ENCODE peak calls at places on chromosomes 12 and 14, in ten cellular contexts. One of them, this sample, is unnamed. For H3K9me3 and H3K4me1, the result is how much of the 10 kb centered on the place peaks cover.

GRCh38 chr12:48021485-48022179 is 17.4 kb upstream of the COL2A1 start:
- DNase-seq in Peyer's patch: no peak
- DNase-seq in naive thymus-derived CD4-positive, alpha-beta T cell: no peak
- DNase-seq in CD8-positive, alpha-beta memory T cell: no peak
- DNase-seq in tibial artery: no peak
- DNase-seq in mucosa of descending colon: peak
- DNase-seq in IMR-90: no peak
- DNase-seq in mesenchymal stem cell: no peak
- DNase-seq in adipocyte: no peak
- DNase-seq in psoas muscle: no peak
- DNase-seq in this sample: no peak

GRCh38 chr14:63435838-63436237 is 107.3 kb downstream of the PPP2R5E start:
- DNase-seq in Peyer's patch: peak
- DNase-seq in naive thymus-derived CD4-positive, alpha-beta T cell: no peak
- DNase-seq in CD8-positive, alpha-beta memory T cell: no peak
- DNase-seq in tibial artery: peak
- DNase-seq in mucosa of descending colon: peak
- DNase-seq in IMR-90: peak
- DNase-seq in mesenchymal stem cell: peak
- DNase-seq in adipocyte: peak
- DNase-seq in psoas muscle: peak
- DNase-seq in this sample: peak

GRCh38 chr12:1858456-1858855 is 38.1 kb downstream of the LRTM2 start:
- DNase-seq in Peyer's patch: no peak
- DNase-seq in naive thymus-derived CD4-positive, alpha-beta T cell: no peak
- DNase-seq in CD8-positive, alpha-beta memory T cell: no peak
- DNase-seq in tibial artery: no peak
- DNase-seq in mucosa of descending colon: no peak
- DNase-seq in IMR-90: no peak
- DNase-seq in mesenchymal stem cell: no peak
- DNase-seq in adipocyte: no peak
- DNase-seq in psoas muscle: no peak
- DNase-seq in this sample: no peak

GRCh38 chr12:69633061-69633460 is 22.4 kb upstream of the LRRC10 start:
- DNase-seq in Peyer's patch: no peak
- DNase-seq in naive thymus-derived CD4-positive, alpha-beta T cell: no peak
- DNase-seq in CD8-positive, alpha-beta memory T cell: no peak
- DNase-seq in tibial artery: no peak
- DNase-seq in mucosa of descending colon: no peak
- DNase-seq in IMR-90: no peak
- DNase-seq in mesenchymal stem cell: no peak
- DNase-seq in adipocyte: no peak
- DNase-seq in psoas muscle: no peak
- DNase-seq in this sample: no peak

GRCh38 chr12:76123301-76124212 is 39.1 kb upstream of the NAP1L1 start:
- DNase-seq in Peyer's patch: no peak
- DNase-seq in naive thymus-derived CD4-positive, alpha-beta T cell: no peak
- DNase-seq in CD8-positive, alpha-beta memory T cell: no peak
- DNase-seq in tibial artery: no peak
- DNase-seq in mucosa of descending colon: no peak
- DNase-seq in IMR-90: peak
- DNase-seq in mesenchymal stem cell: peak
- DNase-seq in adipocyte: peak
- DNase-seq in psoas muscle: no peak
- DNase-seq in this sample: no peak

GRCh38 chr14:93972618-93973205 is 3.7 kb downstream of the ASB2 start:
- DNase-seq in Peyer's patch: no peak
- DNase-seq in naive thymus-derived CD4-positive, alpha-beta T cell: no peak
- DNase-seq in CD8-positive, alpha-beta memory T cell: peak
- DNase-seq in tibial artery: no peak
- DNase-seq in mucosa of descending colon: no peak
- DNase-seq in IMR-90: no peak
- DNase-seq in mesenchymal stem cell: no peak
- DNase-seq in adipocyte: no peak
- DNase-seq in psoas muscle: no peak
- DNase-seq in this sample: no peak

GRCh38 chr12:131093971-131094830 is 140.5 kb downstream of the ADGRD1 start:
- DNase-seq in Peyer's patch: no peak
- DNase-seq in naive thymus-derived CD4-positive, alpha-beta T cell: no peak
- DNase-seq in CD8-positive, alpha-beta memory T cell: peak
- DNase-seq in tibial artery: peak
- DNase-seq in mucosa of descending colon: no peak
- DNase-seq in IMR-90: no peak
- DNase-seq in mesenchymal stem cell: no peak
- DNase-seq in adipocyte: no peak
- DNase-seq in psoas muscle: no peak
- DNase-seq in this sample: no peak

GRCh38 chr14:22882529-22883190 is 362 bp upstream of the REM2 start:
- DNase-seq in Peyer's patch: no peak
- DNase-seq in naive thymus-derived CD4-positive, alpha-beta T cell: peak
- DNase-seq in CD8-positive, alpha-beta memory T cell: peak
- DNase-seq in tibial artery: no peak
- DNase-seq in mucosa of descending colon: peak
- DNase-seq in IMR-90: peak
- DNase-seq in mesenchymal stem cell: peak
- DNase-seq in adipocyte: no peak
- DNase-seq in psoas muscle: no peak
- DNase-seq in this sample: peak

GRCh38 chr12:92193846-92194245 is 48.2 kb upstream of the BTG1 start:
- DNase-seq in Peyer's patch: no peak
- DNase-seq in naive thymus-derived CD4-positive, alpha-beta T cell: no peak
- DNase-seq in CD8-positive, alpha-beta memory T cell: no peak
- DNase-seq in tibial artery: no peak
- DNase-seq in mucosa of descending colon: no peak
- DNase-seq in IMR-90: no peak
- DNase-seq in mesenchymal stem cell: no peak
- DNase-seq in adipocyte: no peak
- DNase-seq in psoas muscle: no peak
- DNase-seq in this sample: no peak

GRCh38 chr14:73744175-73744867 is 30.1 kb upstream of the PNMA1 start:
- DNase-seq in Peyer's patch: no peak
- DNase-seq in naive thymus-derived CD4-positive, alpha-beta T cell: no peak
- DNase-seq in CD8-positive, alpha-beta memory T cell: no peak
- DNase-seq in tibial artery: no peak
- DNase-seq in mucosa of descending colon: peak
- DNase-seq in IMR-90: no peak
- DNase-seq in mesenchymal stem cell: no peak
- DNase-seq in adipocyte: no peak
- DNase-seq in psoas muscle: no peak
- DNase-seq in this sample: no peak

GRCh38 chr12:51240971-51241370 is 2.3 kb downstream of the DAZAP2 start:
- DNase-seq in Peyer's patch: no peak
- DNase-seq in naive thymus-derived CD4-positive, alpha-beta T cell: no peak
- DNase-seq in CD8-positive, alpha-beta memory T cell: no peak
- DNase-seq in tibial artery: no peak
- DNase-seq in mucosa of descending colon: no peak
- DNase-seq in IMR-90: peak
- DNase-seq in mesenchymal stem cell: no peak
- DNase-seq in adipocyte: peak
- DNase-seq in psoas muscle: no peak
- DNase-seq in this sample: no peak

GRCh38 chr12:74292351-74293194 is 245.1 kb upstream of the ATXN7L3B start:
- DNase-seq in Peyer's patch: no peak
- DNase-seq in naive thymus-derived CD4-positive, alpha-beta T cell: no peak
- DNase-seq in CD8-positive, alpha-beta memory T cell: peak
- DNase-seq in tibial artery: no peak
- DNase-seq in mucosa of descending colon: no peak
- DNase-seq in IMR-90: no peak
- DNase-seq in mesenchymal stem cell: no peak
- DNase-seq in adipocyte: no peak
- DNase-seq in psoas muscle: no peak
- DNase-seq in this sample: no peak

GRCh38 chr14:105415481-105416428 is 3.9 kb upstream of the MTA1 start:
- DNase-seq in Peyer's patch: no peak
- DNase-seq in naive thymus-derived CD4-positive, alpha-beta T cell: no peak
- DNase-seq in CD8-positive, alpha-beta memory T cell: no peak
- DNase-seq in tibial artery: no peak
- DNase-seq in mucosa of descending colon: no peak
- DNase-seq in IMR-90: no peak
- DNase-seq in mesenchymal stem cell: no peak
- DNase-seq in adipocyte: no peak
- DNase-seq in psoas muscle: no peak
- DNase-seq in this sample: no peak

GRCh38 chr12:41345071-41345470 is 157.0 kb downstream of the PDZRN4 start:
- DNase-seq in Peyer's patch: no peak
- DNase-seq in naive thymus-derived CD4-positive, alpha-beta T cell: no peak
- DNase-seq in CD8-positive, alpha-beta memory T cell: no peak
- DNase-seq in tibial artery: no peak
- DNase-seq in mucosa of descending colon: no peak
- DNase-seq in IMR-90: no peak
- DNase-seq in mesenchymal stem cell: no peak
- DNase-seq in adipocyte: no peak
- DNase-seq in psoas muscle: no peak
- DNase-seq in this sample: no peak

GRCh38 chr12:103851127-103851526 is 10.1 kb upstream of the NT5DC3 start:
- DNase-seq in Peyer's patch: no peak
- DNase-seq in naive thymus-derived CD4-positive, alpha-beta T cell: no peak
- DNase-seq in CD8-positive, alpha-beta memory T cell: no peak
- DNase-seq in tibial artery: no peak
- DNase-seq in mucosa of descending colon: no peak
- DNase-seq in IMR-90: peak
- DNase-seq in mesenchymal stem cell: no peak
- DNase-seq in adipocyte: peak
- DNase-seq in psoas muscle: no peak
- DNase-seq in this sample: no peak

GRCh38 chr14:54503476-54503875 is 6.2 kb upstream of the CGRRF1 start:
- DNase-seq in Peyer's patch: no peak
- DNase-seq in naive thymus-derived CD4-positive, alpha-beta T cell: no peak
- DNase-seq in CD8-positive, alpha-beta memory T cell: no peak
- DNase-seq in tibial artery: no peak
- DNase-seq in mucosa of descending colon: no peak
- DNase-seq in IMR-90: peak
- DNase-seq in mesenchymal stem cell: peak
- DNase-seq in adipocyte: peak
- DNase-seq in psoas muscle: no peak
- DNase-seq in this sample: no peak
- H3K9me3 ChIP-seq in Peyer's patch: under half
- H3K9me3 ChIP-seq in naive thymus-derived CD4-positive, alpha-beta T cell: under half
- H3K9me3 ChIP-seq in CD8-positive, alpha-beta memory T cell: under half
- H3K9me3 ChIP-seq in tibial artery: under half
- H3K9me3 ChIP-seq in mucosa of descending colon: under half
- H3K9me3 ChIP-seq in IMR-90: under half
- H3K9me3 ChIP-seq in mesenchymal stem cell: under half
- H3K9me3 ChIP-seq in adipocyte: under half
- H3K9me3 ChIP-seq in psoas muscle: under half
- H3K9me3 ChIP-seq in this sample: under half

DNA sequence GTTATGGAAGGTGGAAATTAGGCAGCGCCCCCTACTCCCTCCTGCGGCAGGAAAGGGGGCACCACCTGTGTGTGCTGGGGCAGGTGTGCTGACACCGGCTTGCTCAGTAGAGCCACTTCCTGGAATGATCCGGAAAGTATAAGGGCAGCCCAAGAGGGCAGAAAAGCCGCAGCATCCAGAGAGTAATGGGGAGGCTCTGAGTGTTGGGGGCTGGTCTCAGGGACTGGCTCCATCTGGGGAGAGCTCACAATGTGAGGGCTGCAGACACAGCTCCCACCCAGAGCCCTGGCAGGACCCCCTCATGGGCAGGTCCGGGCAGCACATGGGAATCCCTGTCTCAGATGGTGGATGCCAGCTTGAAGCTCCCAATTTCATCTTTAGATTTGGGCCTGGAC is 187.6 kb upstream of the C14orf180 start:
- DNase-seq in Peyer's patch: peak
- DNase-seq in naive thymus-derived CD4-positive, alpha-beta T cell: peak
- DNase-seq in CD8-positive, alpha-beta memory T cell: peak
- DNase-seq in tibial artery: no peak
- DNase-seq in mucosa of descending colon: no peak
- DNase-seq in IMR-90: no peak
- DNase-seq in mesenchymal stem cell: no peak
- DNase-seq in adipocyte: no peak
- DNase-seq in psoas muscle: no peak
- DNase-seq in this sample: no peak
- H3K4me1 ChIP-seq in Peyer's patch: under half
- H3K4me1 ChIP-seq in naive thymus-derived CD4-positive, alpha-beta T cell: half or more
- H3K4me1 ChIP-seq in CD8-positive, alpha-beta memory T cell: half or more
- H3K4me1 ChIP-seq in tibial artery: under half
- H3K4me1 ChIP-seq in mucosa of descending colon: under half
- H3K4me1 ChIP-seq in IMR-90: under half
- H3K4me1 ChIP-seq in mesenchymal stem cell: under half
- H3K4me1 ChIP-seq in adipocyte: under half
- H3K4me1 ChIP-seq in psoas muscle: under half
- H3K4me1 ChIP-seq in this sample: under half

DNA sequence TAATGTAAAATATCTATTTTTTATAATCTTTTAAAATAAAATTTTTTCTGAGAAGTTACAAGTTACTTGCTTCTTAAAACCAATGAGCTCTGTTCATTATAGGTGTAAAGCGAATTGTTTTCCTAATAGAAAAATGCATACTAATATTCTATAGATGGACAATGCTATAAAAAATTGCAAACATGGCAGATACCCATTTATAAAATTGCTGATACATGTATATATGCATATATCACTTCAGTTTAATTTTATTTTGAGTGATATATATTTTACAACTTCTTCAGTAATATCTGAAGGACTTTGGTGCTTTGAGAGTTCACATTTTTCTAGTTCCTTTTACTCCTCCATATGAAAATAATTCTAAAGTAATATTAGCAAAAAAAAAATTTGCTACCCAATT is 1937.3 kb upstream of the SEL1L start:
- DNase-seq in Peyer's patch: no peak
- DNase-seq in naive thymus-derived CD4-positive, alpha-beta T cell: no peak
- DNase-seq in CD8-positive, alpha-beta memory T cell: no peak
- DNase-seq in tibial artery: no peak
- DNase-seq in mucosa of descending colon: no peak
- DNase-seq in IMR-90: no peak
- DNase-seq in mesenchymal stem cell: no peak
- DNase-seq in adipocyte: no peak
- DNase-seq in psoas muscle: no peak
- DNase-seq in this sample: no peak
- H3K4me3 ChIP-seq in Peyer's patch: no peak
- H3K4me3 ChIP-seq in naive thymus-derived CD4-positive, alpha-beta T cell: no peak
- H3K4me3 ChIP-seq in CD8-positive, alpha-beta memory T cell: no peak
- H3K4me3 ChIP-seq in tibial artery: no peak
- H3K4me3 ChIP-seq in mucosa of descending colon: no peak
- H3K4me3 ChIP-seq in IMR-90: no peak
- H3K4me3 ChIP-seq in mesenchymal stem cell: no peak
- H3K4me3 ChIP-seq in adipocyte: no peak
- H3K4me3 ChIP-seq in psoas muscle: no peak
- H3K4me3 ChIP-seq in this sample: no peak

GRCh38 chr14:85159726-85160125 is 370.2 kb upstream of the FLRT2 start:
- DNase-seq in Peyer's patch: no peak
- DNase-seq in naive thymus-derived CD4-positive, alpha-beta T cell: no peak
- DNase-seq in CD8-positive, alpha-beta memory T cell: no peak
- DNase-seq in tibial artery: no peak
- DNase-seq in mucosa of descending colon: no peak
- DNase-seq in IMR-90: no peak
- DNase-seq in mesenchymal stem cell: no peak
- DNase-seq in adipocyte: no peak
- DNase-seq in psoas muscle: no peak
- DNase-seq in this sample: no peak

DNA sequence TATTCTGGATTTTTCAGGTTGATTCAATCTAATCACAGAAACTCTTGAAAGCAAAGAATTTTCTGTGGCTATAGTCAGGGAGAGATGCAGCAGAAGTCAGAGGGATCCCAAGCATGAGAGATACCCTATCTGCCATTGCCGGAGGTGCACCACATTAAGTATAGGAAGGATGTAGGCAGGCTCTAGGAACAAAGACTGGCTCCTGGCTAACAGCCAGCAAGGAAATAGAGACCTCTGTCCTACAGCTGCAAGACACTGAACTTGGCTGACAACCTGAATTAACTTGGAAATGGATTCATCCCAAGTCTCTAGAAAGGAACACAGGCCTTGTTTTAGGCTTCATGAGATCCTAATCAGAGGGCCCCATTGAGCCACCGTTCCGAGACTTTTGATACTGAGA is 364.9 kb upstream of the FLRT2 start:
- DNase-seq in Peyer's patch: no peak
- DNase-seq in naive thymus-derived CD4-positive, alpha-beta T cell: no peak
- DNase-seq in CD8-positive, alpha-beta memory T cell: no peak
- DNase-seq in tibial artery: no peak
- DNase-seq in mucosa of descending colon: no peak
- DNase-seq in IMR-90: no peak
- DNase-seq in mesenchymal stem cell: no peak
- DNase-seq in adipocyte: no peak
- DNase-seq in psoas muscle: no peak
- DNase-seq in this sample: peak
- H3K9me3 ChIP-seq in Peyer's patch: under half
- H3K9me3 ChIP-seq in naive thymus-derived CD4-positive, alpha-beta T cell: under half
- H3K9me3 ChIP-seq in CD8-positive, alpha-beta memory T cell: under half
- H3K9me3 ChIP-seq in tibial artery: under half
- H3K9me3 ChIP-seq in mucosa of descending colon: under half
- H3K9me3 ChIP-seq in IMR-90: under half
- H3K9me3 ChIP-seq in mesenchymal stem cell: under half
- H3K9me3 ChIP-seq in adipocyte: under half
- H3K9me3 ChIP-seq in psoas muscle: under half
- H3K9me3 ChIP-seq in this sample: under half